ENCODE peak calls at places on chromosomes 1 and 21, in six cellular contexts. One of them, this sample, is unnamed.

GRCh38 chr1:67264152-67264551 is 43.5 kb upstream of the IL12RB2 start:
- DNase-seq in cardiac septum: no peak
- DNase-seq in iPS-NIHi11: no peak
- DNase-seq in GM12865: no peak
- DNase-seq in heart left ventricle: no peak
- DNase-seq in mesendoderm: no peak
- DNase-seq in this sample: no peak

GRCh38 chr1:11285883-11286734 is 13.1 kb downstream of the UBIAD1 start:
- DNase-seq in cardiac septum: no peak
- DNase-seq in iPS-NIHi11: peak; percentile 17
- DNase-seq in GM12865: no peak
- DNase-seq in heart left ventricle: no peak
- DNase-seq in mesendoderm: no peak
- DNase-seq in this sample: peak; percentile 41

GRCh38 chr1:91732291-91732953 is 153.5 kb downstream of the TGFBR3 start:
- DNase-seq in cardiac septum: peak; percentile 66
- DNase-seq in iPS-NIHi11: peak; percentile 56
- DNase-seq in GM12865: peak; percentile 44
- DNase-seq in heart left ventricle: no peak
- DNase-seq in mesendoderm: peak; percentile 65
- DNase-seq in this sample: peak; percentile 89

GRCh38 chr1:39491146-39491921 is at the start of gene BMP8A:
- DNase-seq in cardiac septum: no peak
- DNase-seq in iPS-NIHi11: peak; percentile 97
- DNase-seq in GM12865: peak; percentile 82
- DNase-seq in heart left ventricle: peak; percentile 61
- DNase-seq in mesendoderm: peak; percentile 71
- DNase-seq in this sample: peak; percentile 87

GRCh38 chr1:204673909-204674701 is 11.4 kb downstream of the LRRN2 start:
- DNase-seq in cardiac septum: no peak
- DNase-seq in iPS-NIHi11: peak; percentile 56
- DNase-seq in GM12865: no peak
- DNase-seq in heart left ventricle: no peak
- DNase-seq in mesendoderm: peak; percentile 23
- DNase-seq in this sample: peak; percentile 76

GRCh38 chr1:44609412-44609767 is 64.9 kb downstream of the TMEM53 start:
- DNase-seq in cardiac septum: no peak
- DNase-seq in iPS-NIHi11: peak; percentile 82
- DNase-seq in GM12865: peak; percentile 42
- DNase-seq in heart left ventricle: peak; percentile 54
- DNase-seq in mesendoderm: peak; percentile 82
- DNase-seq in this sample: peak; percentile 83

GRCh38 chr1:217747156-217747769 is 116.1 kb downstream of the SPATA17 start:
- DNase-seq in cardiac septum: no peak
- DNase-seq in iPS-NIHi11: no peak
- DNase-seq in GM12865: peak; percentile 22
- DNase-seq in heart left ventricle: no peak
- DNase-seq in mesendoderm: peak; percentile 17
- DNase-seq in this sample: peak; percentile 34

GRCh38 chr1:207649865-207650580 is 5.1 kb downstream of the CR1L start:
- DNase-seq in cardiac septum: no peak
- DNase-seq in iPS-NIHi11: no peak
- DNase-seq in GM12865: no peak
- DNase-seq in heart left ventricle: no peak
- DNase-seq in mesendoderm: peak; percentile 76
- DNase-seq in this sample: no peak

GRCh38 chr21:39447264-39447663 is 1.7 kb upstream of the LCA5L start:
- DNase-seq in cardiac septum: no peak
- DNase-seq in iPS-NIHi11: no peak
- DNase-seq in GM12865: no peak
- DNase-seq in heart left ventricle: no peak
- DNase-seq in mesendoderm: no peak
- DNase-seq in this sample: no peak

GRCh38 chr1:153506831-153507413 is 28.9 kb downstream of the S100A6 start:
- DNase-seq in cardiac septum: peak; percentile 89
- DNase-seq in iPS-NIHi11: no peak
- DNase-seq in GM12865: no peak
- DNase-seq in heart left ventricle: peak; percentile 92
- DNase-seq in mesendoderm: no peak
- DNase-seq in this sample: peak; percentile 79

GRCh38 chr1:161119379-161120061 is 1.6 kb downstream of the NIT1 start:
- DNase-seq in cardiac septum: no peak
- DNase-seq in iPS-NIHi11: peak; percentile 64
- DNase-seq in GM12865: peak; percentile 78
- DNase-seq in heart left ventricle: no peak
- DNase-seq in mesendoderm: peak; percentile 97
- DNase-seq in this sample: peak; percentile 79

GRCh38 chr1:151062738-151063371 is 2.7 kb downstream of the MLLT11 start:
- DNase-seq in cardiac septum: no peak
- DNase-seq in iPS-NIHi11: no peak
- DNase-seq in GM12865: no peak
- DNase-seq in heart left ventricle: peak; percentile 39
- DNase-seq in mesendoderm: peak; percentile 80
- DNase-seq in this sample: no peak

GRCh38 chr1:115184951-115185331 is 95.6 kb upstream of the TSPAN2 start:
- DNase-seq in cardiac septum: no peak
- DNase-seq in iPS-NIHi11: no peak
- DNase-seq in GM12865: no peak
- DNase-seq in heart left ventricle: peak; percentile 78
- DNase-seq in mesendoderm: no peak
- DNase-seq in this sample: no peak

GRCh38 chr1:114508386-114508898 is 2.6 kb downstream of the TRIM33 start:
- DNase-seq in cardiac septum: no peak
- DNase-seq in iPS-NIHi11: no peak
- DNase-seq in GM12865: no peak
- DNase-seq in heart left ventricle: no peak
- DNase-seq in mesendoderm: no peak
- DNase-seq in this sample: no peak

GRCh38 chr1:207454046-207454964 is at the start of gene CR2:
- DNase-seq in cardiac septum: peak; percentile 73
- DNase-seq in iPS-NIHi11: peak; percentile 83
- DNase-seq in GM12865: peak; percentile 89
- DNase-seq in heart left ventricle: no peak
- DNase-seq in mesendoderm: peak; percentile 70
- DNase-seq in this sample: peak; percentile 82

GRCh38 chr1:100628631-100629081 is 90.7 kb downstream of the GPR88 start:
- DNase-seq in cardiac septum: no peak
- DNase-seq in iPS-NIHi11: no peak
- DNase-seq in GM12865: no peak
- DNase-seq in heart left ventricle: no peak
- DNase-seq in mesendoderm: no peak
- DNase-seq in this sample: no peak

GRCh38 chr21:25507522-25507921 is 99.8 kb downstream of the MRPL39 start:
- DNase-seq in cardiac septum: no peak
- DNase-seq in iPS-NIHi11: peak; percentile 20
- DNase-seq in GM12865: peak; percentile 74
- DNase-seq in heart left ventricle: no peak
- DNase-seq in mesendoderm: peak; percentile 26
- DNase-seq in this sample: no peak

GRCh38 chr21:44532165-44532564 is 7.8 kb downstream of the KRTAP10-1 start:
- DNase-seq in cardiac septum: peak; percentile 1
- DNase-seq in iPS-NIHi11: no peak
- DNase-seq in GM12865: no peak
- DNase-seq in heart left ventricle: no peak
- DNase-seq in mesendoderm: no peak
- DNase-seq in this sample: no peak

GRCh38 chr1:98369463-98369862 is 292.1 kb upstream of the SNX7 start:
- DNase-seq in cardiac septum: no peak
- DNase-seq in iPS-NIHi11: no peak
- DNase-seq in GM12865: no peak
- DNase-seq in heart left ventricle: no peak
- DNase-seq in mesendoderm: no peak
- DNase-seq in this sample: no peak

GRCh38 chr21:41676198-41676597 is 90.7 kb downstream of the RIPK4 start:
- DNase-seq in cardiac septum: no peak
- DNase-seq in iPS-NIHi11: no peak
- DNase-seq in GM12865: no peak
- DNase-seq in heart left ventricle: no peak
- DNase-seq in mesendoderm: no peak
- DNase-seq in this sample: no peak

GRCh38 chr1:159828916-159829634 is 2.4 kb downstream of the SLAMF8 start:
- DNase-seq in cardiac septum: no peak
- DNase-seq in iPS-NIHi11: peak; percentile 76
- DNase-seq in GM12865: peak; percentile 72
- DNase-seq in heart left ventricle: peak; percentile 63
- DNase-seq in mesendoderm: peak; percentile 79
- DNase-seq in this sample: peak; percentile 71

GRCh38 chr1:44571712-44572571 is 102.3 kb downstream of the TMEM53 start:
- DNase-seq in cardiac septum: peak; percentile 29
- DNase-seq in iPS-NIHi11: peak; percentile 63
- DNase-seq in GM12865: peak; percentile 47
- DNase-seq in heart left ventricle: no peak
- DNase-seq in mesendoderm: no peak
- DNase-seq in this sample: peak; percentile 45

GRCh38 chr1:152344463-152344862 is 15.3 kb downstream of the FLG2 start:
- DNase-seq in cardiac septum: no peak
- DNase-seq in iPS-NIHi11: no peak
- DNase-seq in GM12865: no peak
- DNase-seq in heart left ventricle: no peak
- DNase-seq in mesendoderm: no peak
- DNase-seq in this sample: no peak

GRCh38 chr1:56872597-56872996 is 18.0 kb downstream of the C8A start:
- DNase-seq in cardiac septum: no peak
- DNase-seq in iPS-NIHi11: no peak
- DNase-seq in GM12865: no peak
- DNase-seq in heart left ventricle: no peak
- DNase-seq in mesendoderm: no peak
- DNase-seq in this sample: no peak

GRCh38 chr1:53618218-53619087 is 120.5 kb downstream of the GLIS1 start:
- DNase-seq in cardiac septum: peak; percentile 12
- DNase-seq in iPS-NIHi11: no peak
- DNase-seq in GM12865: no peak
- DNase-seq in heart left ventricle: no peak
- DNase-seq in mesendoderm: no peak
- DNase-seq in this sample: no peak

GRCh38 chr1:68322096-68322495 is 89.8 kb upstream of the WLS start:
- DNase-seq in cardiac septum: no peak
- DNase-seq in iPS-NIHi11: no peak
- DNase-seq in GM12865: no peak
- DNase-seq in heart left ventricle: no peak
- DNase-seq in mesendoderm: no peak
- DNase-seq in this sample: no peak

GRCh38 chr1:197327776-197328364 is 59.8 kb downstream of the CRB1 start:
- DNase-seq in cardiac septum: no peak
- DNase-seq in iPS-NIHi11: no peak
- DNase-seq in GM12865: no peak
- DNase-seq in heart left ventricle: no peak
- DNase-seq in mesendoderm: no peak
- DNase-seq in this sample: peak; percentile 21

GRCh38 chr21:46442938-46443337 is 15.8 kb upstream of the DIP2A start:
- DNase-seq in cardiac septum: no peak
- DNase-seq in iPS-NIHi11: peak; percentile 9
- DNase-seq in GM12865: no peak
- DNase-seq in heart left ventricle: no peak
- DNase-seq in mesendoderm: no peak
- DNase-seq in this sample: no peak

GRCh38 chr21:31103163-31103562 is 64.9 kb upstream of the KRTAP19-8 start:
- DNase-seq in cardiac septum: no peak
- DNase-seq in iPS-NIHi11: no peak
- DNase-seq in GM12865: no peak
- DNase-seq in heart left ventricle: no peak
- DNase-seq in mesendoderm: no peak
- DNase-seq in this sample: no peak

GRCh38 chr1:10679521-10680220 is 116.8 kb downstream of the CASZ1 start:
- DNase-seq in cardiac septum: no peak
- DNase-seq in iPS-NIHi11: peak; percentile 88
- DNase-seq in GM12865: peak; percentile 23
- DNase-seq in heart left ventricle: peak; percentile 47
- DNase-seq in mesendoderm: peak; percentile 97
- DNase-seq in this sample: peak; percentile 96

GRCh38 chr1:84156210-84156621 is 12.1 kb downstream of the PRKACB start:
- DNase-seq in cardiac septum: no peak
- DNase-seq in iPS-NIHi11: no peak
- DNase-seq in GM12865: no peak
- DNase-seq in heart left ventricle: no peak
- DNase-seq in mesendoderm: no peak
- DNase-seq in this sample: no peak

This sample was measured in left kidney.